ENCODE peak calls at places on chromosomes 1 and 21, in four cellular contexts. One of them, this sample, is unnamed.
A peak's percentile ranks its signal among the peaks of the same experiment; 100 is the strongest.

GRCh38 chr1:19110266-19110927 is 99.7 kb downstream of the UBR4 start:
- DNase-seq in mesendoderm: no peak
- DNase-seq in IMR-90: no peak
- DNase-seq in neuronal stem cell: no peak
- DNase-seq in this sample: no peak

GRCh38 chr1:113057006-113057405 is 16.0 kb upstream of the LRIG2 start:
- DNase-seq in neuronal stem cell: no peak
- DNase-seq in IMR-90: no peak
- DNase-seq in mesendoderm: peak; percentile 76
- DNase-seq in this sample: peak; percentile 16

GRCh38 chr1:222329493-222330045 is 218.3 kb downstream of the HHIPL2 start:
- DNase-seq in neuronal stem cell: no peak
- DNase-seq in IMR-90: no peak
- DNase-seq in mesendoderm: peak; percentile 71
- DNase-seq in this sample: no peak

GRCh38 chr1:113396585-113396984 is 6.3 kb downstream of the MAGI3 start:
- DNase-seq in neuronal stem cell: no peak
- DNase-seq in IMR-90: peak; percentile 78
- DNase-seq in mesendoderm: peak; percentile 47
- DNase-seq in this sample: peak; percentile 68

GRCh38 chr21:28396421-28396820 is 596.3 kb downstream of the LTN1 start:
- DNase-seq in IMR-90: no peak
- DNase-seq in neuronal stem cell: no peak
- DNase-seq in mesendoderm: no peak
- DNase-seq in this sample: no peak

GRCh38 chr1:10019561-10019960 is 13.2 kb upstream of the UBE4B start:
- DNase-seq in mesendoderm: no peak
- DNase-seq in IMR-90: no peak
- DNase-seq in neuronal stem cell: no peak
- DNase-seq in this sample: no peak

GRCh38 chr21:41439245-41439644 is 13.2 kb downstream of the MX1 start:
- DNase-seq in neuronal stem cell: no peak
- DNase-seq in IMR-90: peak; percentile 17
- DNase-seq in mesendoderm: no peak
- DNase-seq in this sample: no peak

GRCh38 chr1:234610582-234611152 is 689 bp upstream of the IRF2BP2 start:
- DNase-seq in neuronal stem cell: peak; percentile 63
- DNase-seq in IMR-90: peak; percentile 95
- DNase-seq in mesendoderm: peak; percentile 92
- DNase-seq in this sample: peak; percentile 94

GRCh38 chr1:12052008-12052573 is 11.0 kb upstream of the TNFRSF8 start:
- DNase-seq in neuronal stem cell: no peak
- DNase-seq in mesendoderm: peak; percentile 75
- DNase-seq in IMR-90: peak; percentile 83
- DNase-seq in this sample: peak; percentile 85

GRCh38 chr1:165481820-165482532 is 37.0 kb upstream of the RXRG start:
- DNase-seq in mesendoderm: peak; percentile 35
- DNase-seq in IMR-90: peak; percentile 84
- DNase-seq in neuronal stem cell: peak; percentile 11
- DNase-seq in this sample: peak; percentile 89

GRCh38 chr1:171355727-171356126 is 41.7 kb downstream of the FMO4 start:
- DNase-seq in IMR-90: no peak
- DNase-seq in mesendoderm: peak; percentile 8
- DNase-seq in neuronal stem cell: no peak
- DNase-seq in this sample: no peak

GRCh38 chr1:182355718-182356098 is 35.9 kb downstream of the GLUL start:
- DNase-seq in IMR-90: no peak
- DNase-seq in neuronal stem cell: no peak
- DNase-seq in mesendoderm: no peak
- DNase-seq in this sample: no peak

GRCh38 chr1:55626326-55626725 is 411.2 kb upstream of the USP24 start:
- DNase-seq in IMR-90: no peak
- DNase-seq in mesendoderm: no peak
- DNase-seq in neuronal stem cell: no peak
- DNase-seq in this sample: no peak

GRCh38 chr1:19504796-19505693 is 19.7 kb upstream of the CAPZB start:
- DNase-seq in mesendoderm: no peak
- DNase-seq in IMR-90: peak; percentile 95
- DNase-seq in neuronal stem cell: no peak
- DNase-seq in this sample: peak; percentile 89

GRCh38 chr21:25107708-25108107 is 499.6 kb downstream of the MRPL39 start:
- DNase-seq in IMR-90: peak; percentile 94
- DNase-seq in neuronal stem cell: no peak
- DNase-seq in mesendoderm: peak; percentile 88
- DNase-seq in this sample: peak; percentile 7

GRCh38 chr1:1462318-1462966 is 9.1 kb upstream of the ATAD3B start:
- DNase-seq in mesendoderm: peak; percentile 16
- DNase-seq in IMR-90: no peak
- DNase-seq in neuronal stem cell: no peak
- DNase-seq in this sample: no peak

GRCh38 chr1:89269277-89269676 is 3.4 kb downstream of the GBP5 start:
- DNase-seq in mesendoderm: no peak
- DNase-seq in IMR-90: no peak
- DNase-seq in neuronal stem cell: no peak
- DNase-seq in this sample: no peak

GRCh38 chr1:22518379-22518778 is 44.9 kb upstream of the EPHA8 start:
- DNase-seq in IMR-90: peak; percentile 34
- DNase-seq in neuronal stem cell: no peak
- DNase-seq in mesendoderm: no peak
- DNase-seq in this sample: no peak

GRCh38 chr1:20666804-20667203 is 5.6 kb upstream of the DDOST start:
- DNase-seq in neuronal stem cell: no peak
- DNase-seq in IMR-90: peak; percentile 11
- DNase-seq in mesendoderm: peak; percentile 45
- DNase-seq in this sample: peak; percentile 24

GRCh38 chr1:147377263-147378246 is 135.1 kb downstream of the CHD1L start:
- DNase-seq in neuronal stem cell: no peak
- DNase-seq in mesendoderm: peak; percentile 4
- DNase-seq in IMR-90: no peak
- DNase-seq in this sample: no peak

GRCh38 chr1:223810586-223810985 is 35.2 kb downstream of the TP53BP2 start:
- DNase-seq in neuronal stem cell: no peak
- DNase-seq in mesendoderm: no peak
- DNase-seq in IMR-90: no peak
- DNase-seq in this sample: no peak

GRCh38 chr21:45972353-45972715 is 9.2 kb upstream of the COL6A1 start:
- DNase-seq in IMR-90: no peak
- DNase-seq in mesendoderm: peak; percentile 47
- DNase-seq in neuronal stem cell: no peak
- DNase-seq in this sample: no peak

GRCh38 chr1:36586146-36586545 is 103.4 kb upstream of the CSF3R start:
- DNase-seq in IMR-90: no peak
- DNase-seq in mesendoderm: no peak
- DNase-seq in neuronal stem cell: no peak
- DNase-seq in this sample: no peak

GRCh38 chr1:229514578-229515275 is 6.6 kb upstream of the NUP133 start:
- DNase-seq in IMR-90: peak; percentile 78
- DNase-seq in neuronal stem cell: peak; percentile 39
- DNase-seq in mesendoderm: peak; percentile 75
- DNase-seq in this sample: peak; percentile 80

GRCh38 chr1:217897121-217897520 is 266.0 kb downstream of the SPATA17 start:
- DNase-seq in mesendoderm: no peak
- DNase-seq in IMR-90: no peak
- DNase-seq in neuronal stem cell: no peak
- DNase-seq in this sample: no peak

GRCh38 chr1:12194666-12195216 is 27.9 kb downstream of the TNFRSF1B start:
- DNase-seq in IMR-90: no peak
- DNase-seq in neuronal stem cell: no peak
- DNase-seq in mesendoderm: no peak
- DNase-seq in this sample: no peak

GRCh38 chr21:29077651-29078090 is 4.2 kb upstream of the CCT8 start:
- DNase-seq in IMR-90: peak; percentile 48
- DNase-seq in mesendoderm: no peak
- DNase-seq in neuronal stem cell: no peak
- DNase-seq in this sample: no peak

GRCh38 chr1:10679521-10680220 is 116.8 kb downstream of the CASZ1 start:
- DNase-seq in neuronal stem cell: peak; percentile 82
- DNase-seq in IMR-90: peak; percentile 62
- DNase-seq in mesendoderm: peak; percentile 97
- DNase-seq in this sample: peak; percentile 76

GRCh38 chr1:14635421-14635820 is 36.9 kb downstream of the KAZN start:
- DNase-seq in IMR-90: no peak
- DNase-seq in mesendoderm: no peak
- DNase-seq in neuronal stem cell: no peak
- DNase-seq in this sample: no peak

GRCh38 chr1:94275116-94275515 is 37.7 kb upstream of the ARHGAP29 start:
- DNase-seq in mesendoderm: no peak
- DNase-seq in neuronal stem cell: no peak
- DNase-seq in IMR-90: no peak
- DNase-seq in this sample: peak; percentile 14

GRCh38 chr1:110800079-110800478 is 72.9 kb upstream of the CD53 start:
- DNase-seq in IMR-90: no peak
- DNase-seq in neuronal stem cell: no peak
- DNase-seq in mesendoderm: no peak
- DNase-seq in this sample: no peak

GRCh38 chr1:91708691-91709090 is 177.3 kb downstream of the TGFBR3 start:
- DNase-seq in IMR-90: no peak
- DNase-seq in neuronal stem cell: no peak
- DNase-seq in mesendoderm: no peak
- DNase-seq in this sample: no peak

GRCh38 chr1:91712393-91712792 is 173.6 kb downstream of the TGFBR3 start:
- DNase-seq in neuronal stem cell: no peak
- DNase-seq in mesendoderm: no peak
- DNase-seq in IMR-90: no peak
- DNase-seq in this sample: peak; percentile 24

GRCh38 chr1:91711504-91712247 is 174.3 kb downstream of the TGFBR3 start:
- DNase-seq in mesendoderm: no peak
- DNase-seq in IMR-90: no peak
- DNase-seq in neuronal stem cell: no peak
- DNase-seq in this sample: no peak

GRCh38 chr1:91707890-91708218 is 178.1 kb downstream of the TGFBR3 start:
- DNase-seq in IMR-90: no peak
- DNase-seq in neuronal stem cell: no peak
- DNase-seq in mesendoderm: no peak
- DNase-seq in this sample: no peak

DNA sequence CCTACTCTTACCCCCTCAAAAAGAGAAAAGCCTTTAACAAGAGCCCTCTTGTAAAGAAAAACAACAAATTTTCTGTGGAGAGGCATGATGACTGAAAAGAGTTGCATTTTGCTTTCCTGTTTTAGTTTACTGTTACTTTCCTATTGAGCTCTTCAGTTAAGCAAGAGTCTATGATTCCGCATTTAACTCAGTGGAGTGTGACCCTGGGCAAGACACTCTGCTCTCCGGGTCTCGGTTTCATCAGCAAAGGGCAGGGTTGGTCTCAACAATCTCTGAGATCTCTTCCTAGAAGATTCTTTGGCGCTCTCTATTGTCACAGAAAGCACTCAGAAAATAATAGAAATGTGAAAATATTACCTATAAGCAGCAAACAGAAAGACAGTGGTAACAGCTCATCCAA is 175.7 kb downstream of the TGFBR3 start:
- DNase-seq in IMR-90: no peak
- DNase-seq in mesendoderm: no peak
- DNase-seq in neuronal stem cell: no peak
- DNase-seq in this sample: no peak
- H3K27ac ChIP-seq in IMR-90: no peak overlapping the region
- H3K27ac ChIP-seq in mesendoderm: no peak overlapping the region
- H3K27ac ChIP-seq in neuronal stem cell: no peak overlapping the region
- H3K27ac ChIP-seq in this sample: no peak overlapping the region

GRCh38 chr1:200161801-200162200 is 134.3 kb downstream of the NR5A2 start:
- DNase-seq in neuronal stem cell: no peak
- DNase-seq in mesendoderm: no peak
- DNase-seq in IMR-90: no peak
- DNase-seq in this sample: no peak

GRCh38 chr1:200165493-200166220 is 138.1 kb downstream of the NR5A2 start:
- DNase-seq in IMR-90: no peak
- DNase-seq in neuronal stem cell: no peak
- DNase-seq in mesendoderm: no peak
- DNase-seq in this sample: no peak

GRCh38 chr1:200157718-200158117 is 130.2 kb downstream of the NR5A2 start:
- DNase-seq in IMR-90: no peak
- DNase-seq in mesendoderm: no peak
- DNase-seq in neuronal stem cell: no peak
- DNase-seq in this sample: no peak

GRCh38 chr1:200162861-200163260 is 135.4 kb downstream of the NR5A2 start:
- DNase-seq in neuronal stem cell: no peak
- DNase-seq in IMR-90: no peak
- DNase-seq in mesendoderm: no peak
- DNase-seq in this sample: no peak

GRCh38 chr1:200162258-200162657 is 134.7 kb downstream of the NR5A2 start:
- DNase-seq in IMR-90: no peak
- DNase-seq in mesendoderm: no peak
- DNase-seq in neuronal stem cell: no peak
- DNase-seq in this sample: no peak
- H3K23ac ChIP-seq in IMR-90: no peak overlapping the region
- H3K23ac ChIP-seq in mesendoderm: no peak overlapping the region
- H3K23ac ChIP-seq in neuronal stem cell: no peak overlapping the region
- H3K23ac ChIP-seq in this sample: no peak overlapping the region

DNA sequence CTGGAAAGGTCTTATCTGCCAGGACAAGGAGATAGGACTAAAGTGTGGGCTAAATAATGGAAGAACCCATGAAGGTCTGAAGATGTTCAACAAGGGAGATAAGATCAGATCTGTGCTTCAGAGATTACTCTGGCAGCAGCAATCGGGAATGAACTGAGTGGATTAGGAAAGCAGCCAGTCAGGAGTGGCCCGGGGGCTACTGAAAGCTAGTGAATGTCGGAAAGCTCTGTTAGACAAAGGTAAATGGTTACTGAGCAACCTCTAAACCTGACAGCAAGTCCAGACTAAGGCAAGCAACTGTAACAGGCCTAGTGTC is 12.6 kb downstream of the IQGAP3 start:
- DNase-seq in mesendoderm: peak; percentile 82
- DNase-seq in neuronal stem cell: no peak
- DNase-seq in IMR-90: no peak
- DNase-seq in this sample: no peak
- H3K4me2 ChIP-seq in mesendoderm: no peak overlapping the region
- H3K4me2 ChIP-seq in neuronal stem cell: no peak overlapping the region
- H3K4me2 ChIP-seq in IMR-90: no peak overlapping the region
- H3K4me2 ChIP-seq in this sample: no peak overlapping the region

DNA sequence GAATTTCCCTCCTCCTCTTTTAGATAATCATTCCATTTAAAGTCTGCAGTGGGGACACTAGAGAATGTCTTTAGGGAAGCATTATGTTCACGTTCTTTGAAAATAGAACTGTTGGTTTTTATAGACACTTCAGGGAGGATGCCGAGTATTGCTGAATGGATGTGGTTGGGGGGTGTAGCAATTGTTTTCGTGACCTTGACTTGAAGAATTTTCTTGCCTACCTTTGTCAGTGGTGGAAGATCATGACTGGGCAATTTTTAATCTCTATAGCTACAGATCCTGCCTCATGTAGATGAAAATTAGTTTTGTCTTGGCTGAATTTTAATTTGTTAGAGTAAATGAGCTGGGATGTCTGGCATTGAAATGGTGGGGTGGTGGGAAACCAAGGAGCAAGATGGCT is 3.8 kb downstream of the SMG7 start:
- DNase-seq in mesendoderm: no peak
- DNase-seq in neuronal stem cell: no peak
- DNase-seq in IMR-90: no peak
- DNase-seq in this sample: no peak
- H3K27ac ChIP-seq in mesendoderm: no peak overlapping the region
- H3K27ac ChIP-seq in neuronal stem cell: no peak overlapping the region
- H3K27ac ChIP-seq in IMR-90: no peak overlapping the region
- H3K27ac ChIP-seq in this sample: no peak overlapping the region

GRCh38 chr1:209594440-209594839 is 10.9 kb downstream of the CAMK1G start:
- DNase-seq in mesendoderm: no peak
- DNase-seq in neuronal stem cell: no peak
- DNase-seq in IMR-90: no peak
- DNase-seq in this sample: no peak
- H3K23ac ChIP-seq in mesendoderm: no peak overlapping the region
- H3K23ac ChIP-seq in neuronal stem cell: no peak overlapping the region
- H3K23ac ChIP-seq in IMR-90: no peak overlapping the region
- H3K23ac ChIP-seq in this sample: no peak overlapping the region